ENCODE peak calls at places on chromosomes 1 and 21, in seven cellular contexts. N is suprapubic skin, V is tibial nerve, T is adrenal gland, P is gastrocnemius medialis, K is IMR-90, Y is esophagus squamous epithelium. B is an unnamed sample.

GRCh38 chr1:40766560-40766959 is 17.0 kb upstream of the KCNQ4 start:
- DNase-seq in N (no peak), T (no peak), V (no peak), Y (no peak), K (no peak), P (no peak), B (no peak)

GRCh38 chr1:36735939-36736730 is 253.4 kb upstream of the CSF3R start:
- DNase-seq in N (no peak), T (no peak), K (no peak), V (no peak), Y (no peak), P (no peak), B (no peak)

GRCh38 chr21:37264808-37265207 is 2.3 kb downstream of the VPS26C start:
- DNase-seq in Y (no peak), K (no peak), P (no peak), T (no peak), V (no peak), N (no peak), B (no peak)

GRCh38 chr1:82373710-82374109 is 573.0 kb downstream of the ADGRL2 start:
- DNase-seq in P (no peak), T (no peak), N (no peak), V (no peak), Y (no peak), K (no peak), B (no peak)

GRCh38 chr1:100924991-100925390 is 29.1 kb downstream of the SLC30A7 start:
- DNase-seq in T (no peak), Y (no peak), N (no peak), K (no peak), P (no peak), V (no peak), B (no peak)

GRCh38 chr1:89538361-89538760 is 13.7 kb downstream of the LRRC8B start:
- DNase-seq in V (no peak), K (no peak), Y (no peak), N (no peak), T (no peak), P (no peak), B (no peak)

GRCh38 chr21:18725653-18726052 is 322.1 kb upstream of the TMPRSS15 start:
- DNase-seq in K (no peak), V (no peak), P (no peak), Y (no peak), N (no peak), T (no peak), B (no peak)

GRCh38 chr1:184387871-184388670 is 1.2 kb downstream of the C1orf21 start:
- DNase-seq in T (peak; percentile 64), V (no peak), N (no peak), P (peak; percentile 82), Y (no peak), K (peak; percentile 89), B (peak; percentile 62)

GRCh38 chr1:169610110-169610509 is 19.8 kb downstream of the SELP start:
- DNase-seq in T (no peak), V (no peak), P (no peak), N (no peak), Y (no peak), K (no peak), B (no peak)

GRCh38 chr1:64861611-64862010 is 104.7 kb downstream of the JAK1 start:
- DNase-seq in T (no peak), V (no peak), K (peak; percentile 17), Y (no peak), P (no peak), N (no peak), B (no peak)

GRCh38 chr1:117657031-117657430 is 51.2 kb downstream of the TENT5C start:
- DNase-seq in N (no peak), Y (no peak), K (peak; percentile 77), V (no peak), P (peak; percentile 85), T (no peak), B (no peak)
- H3K4me1 ChIP-seq in N (peaks cover 37% of the 10 kb centered on the region), Y (peaks cover 72% of the 10 kb centered on the region), K (peaks cover 13% of the 10 kb centered on the region), V (peaks cover 21% of the 10 kb centered on the region), P (peaks cover 35% of the 10 kb centered on the region), T (no peaks in the 10 kb centered on the region), B (no peaks in the 10 kb centered on the region)

GRCh38 chr1:159705911-159706270 is 8.5 kb downstream of the CRP start:
- DNase-seq in V (no peak), N (no peak), Y (no peak), P (no peak), T (no peak), K (no peak), B (no peak)

GRCh38 chr1:159699653-159700052 is 14.7 kb downstream of the CRP start:
- DNase-seq in V (no peak), P (no peak), T (no peak), K (no peak), Y (no peak), N (no peak), B (no peak)

GRCh38 chr1:159707473-159707872 is 6.9 kb downstream of the CRP start:
- DNase-seq in V (no peak), N (no peak), Y (no peak), K (no peak), T (no peak), P (no peak), B (no peak)

GRCh38 chr1:159700312-159700711 is 14.1 kb downstream of the CRP start:
- DNase-seq in P (no peak), K (no peak), N (no peak), T (no peak), Y (no peak), V (no peak), B (no peak)

GRCh38 chr1:159705251-159705910 is 9.0 kb downstream of the CRP start:
- DNase-seq in T (no peak), N (no peak), K (no peak), P (no peak), V (no peak), Y (no peak), B (no peak)
- H3K4me3 ChIP-seq in T (no peak overlapping the region), N (no peak overlapping the region), K (no peak overlapping the region), P (no peak overlapping the region), V (no peak overlapping the region), Y (no peak overlapping the region), B (no peak overlapping the region)

DNA sequence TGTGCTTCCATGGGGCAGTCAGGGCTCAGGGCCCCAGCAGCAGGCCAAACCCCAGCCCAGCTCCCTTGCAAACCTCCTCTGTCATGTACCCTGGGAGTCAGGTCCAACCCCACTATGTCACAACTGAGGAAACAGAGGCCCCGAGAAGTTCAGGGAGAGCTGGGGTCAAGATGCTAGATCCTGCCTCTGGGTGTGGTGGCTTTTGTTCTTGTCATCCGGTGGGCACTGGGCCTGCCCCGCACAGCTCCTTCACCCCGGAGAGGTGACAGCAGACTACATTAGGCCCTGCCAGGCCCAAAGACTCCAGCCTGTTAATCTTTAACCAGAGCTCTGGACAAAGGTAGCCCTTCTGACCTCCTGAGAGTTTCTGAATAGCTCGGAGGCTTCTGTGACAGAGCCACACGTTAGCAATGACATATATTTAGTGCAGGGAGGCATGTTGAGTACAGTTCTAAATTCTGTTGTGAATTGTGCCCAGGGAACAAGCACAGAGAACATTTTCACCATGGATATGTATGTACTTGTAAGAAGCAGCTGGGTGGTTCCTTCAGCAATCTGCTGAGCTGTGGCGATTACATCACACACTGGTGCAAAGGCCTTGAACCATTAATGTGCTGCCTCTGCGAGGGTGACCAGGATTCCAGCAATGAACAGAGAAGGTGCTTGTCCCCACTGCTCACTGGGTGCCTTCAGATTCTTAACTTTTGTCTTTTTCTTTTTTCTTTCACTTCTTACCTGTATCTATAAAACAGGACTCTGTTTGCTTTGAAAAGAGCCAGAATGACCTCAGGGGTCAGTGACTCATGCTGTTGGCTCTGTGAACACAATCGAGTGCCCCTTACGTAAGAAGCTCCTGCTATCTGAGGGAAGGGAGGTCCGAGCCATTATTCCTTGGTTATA is 102.8 kb downstream of the RHOU start:
- DNase-seq in Y (no peak), T (peak; percentile 85), K (peak; percentile 93), P (no peak), V (peak; percentile 26), N (no peak), B (no peak)
- TF ChIP-seq POLR2A in Y (no peak), T (no peak), K (no peak), P (no peak), V (no peak), N (no peak), B (no peak)

GRCh38 chr1:10682449-10683365 is 113.7 kb downstream of the CASZ1 start:
- DNase-seq in T (no peak), Y (no peak), N (no peak), V (no peak), P (no peak), K (no peak), B (no peak)
- H3K4me1 ChIP-seq in T (peaks cover 18% of the 10 kb centered on the region), Y (peaks cover 100% of the 10 kb centered on the region), N (peaks cover 53% of the 10 kb centered on the region), V (peaks cover 19% of the 10 kb centered on the region), P (peaks cover 100% of the 10 kb centered on the region), K (peaks cover 11% of the 10 kb centered on the region), B (peaks cover 29% of the 10 kb centered on the region)

GRCh38 chr21:46151989-46152938 is 3.1 kb downstream of the FTCD start:
- DNase-seq in V (no peak), T (peak; percentile 17), P (no peak), K (no peak), Y (no peak), N (peak; percentile 58), B (peak; percentile 54)

GRCh38 chr21:46154155-46154954 is 1.0 kb downstream of the FTCD start:
- DNase-seq in K (no peak), V (peak; percentile 7), P (no peak), T (peak; percentile 19), N (peak; percentile 69), Y (no peak), B (peak; percentile 12)

GRCh38 chr21:46153259-46154154 is 1.9 kb downstream of the FTCD start:
- DNase-seq in V (peak; percentile 14), Y (no peak), N (peak; percentile 87), P (no peak), T (peak; percentile 69), K (no peak), B (peak; percentile 59)

GRCh38 chr21:46151261-46151988 is 4.0 kb downstream of the FTCD start:
- DNase-seq in T (peak; percentile 15), Y (no peak), K (no peak), N (peak; percentile 78), P (no peak), V (peak; percentile 8), B (peak; percentile 30)

DNA sequence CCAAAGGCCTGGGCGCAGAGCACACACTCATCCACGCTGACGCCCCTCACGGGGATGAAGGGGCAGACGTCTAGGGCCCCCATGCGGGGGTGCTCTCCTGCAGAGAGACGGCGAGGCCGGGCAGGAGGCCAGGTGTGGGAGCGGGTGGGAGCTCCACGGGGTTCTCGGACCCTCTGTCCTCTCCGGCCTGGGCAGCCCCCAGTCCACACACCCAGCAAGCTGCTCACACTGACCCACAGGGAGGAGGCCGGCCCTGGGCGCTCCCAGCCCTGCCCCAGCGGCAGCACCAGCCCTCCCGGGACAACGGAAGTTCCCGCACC is 2.5 kb downstream of the FTCD start:
- DNase-seq in K (no peak), Y (no peak), T (peak; percentile 25), V (no peak), P (no peak), N (peak; percentile 75), B (peak; percentile 61)
- H3K4me3 ChIP-seq in K (no peak overlapping the region), Y (no peak overlapping the region), T (no peak overlapping the region), V (peak overlapping the region; percentile 8), P (no peak overlapping the region), N (no peak overlapping the region), B (peak overlapping the region; percentile 30)

B was measured in heart left ventricle.